ENCODE peak calls at places on chromosomes 7 and 10, in four cellular contexts. J is Peyer's patch, W is SK-N-SH, M is lower lobe of right lung. G is an unnamed sample. For H3K4me1, the result is how much of the 10 kb centered on the place peaks cover.

GRCh38 chr7:84524714-84525694 is 330.4 kb upstream of the SEMA3A start:
- DNase-seq in J (no peak), W (no peak), M (no peak), G (no peak)

GRCh38 chr7:151601521-151602305 is 82.0 kb upstream of the RHEB start:
- DNase-seq in J (no peak), W (no peak), M (no peak), G (no peak)

GRCh38 chr10:99369551-99369950 is 40.4 kb downstream of the CNNM1 start:
- DNase-seq in J (no peak), W (no peak), M (no peak), G (no peak)

GRCh38 chr10:10307551-10307950 is 710.1 kb upstream of the CELF2 start:
- DNase-seq in J (no peak), W (no peak), M (no peak), G (no peak)

GRCh38 chr7:131346885-131347592 is 19.4 kb downstream of the MKLN1 start:
- DNase-seq in J (no peak), W (no peak), M (no peak), G (peak)

GRCh38 chr7:1819258-1819841 is 149.3 kb downstream of the ELFN1 start:
- DNase-seq in J (no peak), W (no peak), M (peak), G (no peak)

GRCh38 chr7:152594801-152595200 is 81.1 kb downstream of the XRCC2 start:
- DNase-seq in J (no peak), W (no peak), M (no peak), G (no peak)

GRCh38 chr7:96547371-96547811 is 162.3 kb downstream of the SEM1 start:
- DNase-seq in J (no peak), W (peak), M (no peak), G (no peak)

GRCh38 chr7:129719980-129720732 is 108.6 kb downstream of the NRF1 start:
- DNase-seq in J (no peak), W (no peak), M (no peak), G (peak)

GRCh38 chr7:121505021-121505420 is 108.9 kb upstream of the FAM3C start:
- DNase-seq in J (no peak), W (no peak), M (no peak), G (no peak)

GRCh38 chr10:25556457-25556856 is 377.6 kb upstream of the MYO3A start:
- DNase-seq in J (no peak), W (no peak), M (no peak), G (no peak)

GRCh38 chr10:130300608-130301025 is 164.4 kb downstream of the GLRX3 start:
- DNase-seq in J (no peak), W (no peak), M (peak), G (peak)

GRCh38 chr10:96416643-96417042 is 57.8 kb upstream of the OPALIN start:
- DNase-seq in J (no peak), W (no peak), M (no peak), G (no peak)

GRCh38 chr10:370222-370825 is 235.1 kb downstream of the ZMYND11 start:
- DNase-seq in J (no peak), W (peak), M (no peak), G (no peak)

GRCh38 chr7:47444376-47445098 is 137.4 kb downstream of the TNS3 start:
- DNase-seq in J (peak), W (peak), M (no peak), G (peak)

GRCh38 chr10:71657604-71658348 is 61.8 kb downstream of the C10orf105 start:
- DNase-seq in J (no peak), W (peak), M (no peak), G (no peak)

GRCh38 chr7:135976312-135977019 is 693 bp downstream of the MTPN start:
- DNase-seq in J (peak), W (peak), M (no peak), G (peak)

GRCh38 chr7:65251851-65252620 is 121.6 kb upstream of the ZNF92 start:
- DNase-seq in J (peak), W (peak), M (peak), G (peak)

GRCh38 chr7:7883394-7883793 is 85.2 kb upstream of the GLCCI1 start:
- DNase-seq in J (no peak), W (no peak), M (no peak), G (no peak)

GRCh38 chr7:23332193-23332592 is 33.1 kb downstream of the MALSU1 start:
- DNase-seq in J (no peak), W (no peak), M (no peak), G (no peak)

GRCh38 chr10:118939216-118940007 is 90.1 kb upstream of the NANOS1 start:
- DNase-seq in J (no peak), W (no peak), M (no peak), G (no peak)

GRCh38 chr7:20651960-20652544 is 36.6 kb downstream of the ABCB5 start:
- DNase-seq in J (no peak), W (peak), M (no peak), G (no peak)

GRCh38 chr10:98384531-98385133 is 30.4 kb downstream of the PYROXD2 start:
- DNase-seq in J (no peak), W (no peak), M (no peak), G (no peak)

GRCh38 chr7:139603282-139603681 is 79.8 kb downstream of the CLEC2L start:
- DNase-seq in J (no peak), W (peak), M (no peak), G (no peak)

GRCh38 chr10:17196573-17196972 is 4.9 kb downstream of the TRDMT1 start:
- DNase-seq in J (no peak), W (no peak), M (no peak), G (no peak)

GRCh38 chr10:986881-987634 is 1.2 kb upstream of the GTPBP4 start:
- DNase-seq in J (no peak), W (no peak), M (no peak), G (no peak)

GRCh38 chr7:22173884-22174573 is 182.9 kb downstream of the RAPGEF5 start:
- DNase-seq in J (no peak), W (no peak), M (no peak), G (peak)

GRCh38 chr10:63504145-63504881 is 16.9 kb upstream of the REEP3 start:
- DNase-seq in J (no peak), W (no peak), M (no peak), G (peak)

GRCh38 chr7:35761882-35762720 is 38.8 kb upstream of the SEPTIN7 start:
- DNase-seq in J (no peak), W (peak), M (no peak), G (no peak)

GRCh38 chr7:103702982-103703381 is 257.0 kb upstream of the SLC26A5 start:
- DNase-seq in J (no peak), W (no peak), M (no peak), G (no peak)

GRCh38 chr7:132400667-132401142 is 175.6 kb downstream of the PLXNA4 start:
- DNase-seq in J (no peak), W (no peak), M (no peak), G (peak)

GRCh38 chr7:30521532-30521931 is 16.9 kb upstream of the GGCT start:
- DNase-seq in J (no peak), W (no peak), M (no peak), G (peak)

GRCh38 chr7:99563650-99564049 is 5.2 kb downstream of the ZNF655 start:
- DNase-seq in J (no peak), W (no peak), M (no peak), G (no peak)

GRCh38 chr10:6786579-6787031 is 206.5 kb upstream of the PRKCQ start:
- DNase-seq in J (no peak), W (peak), M (no peak), G (no peak)

GRCh38 chr10:93590638-93591037 is 10.4 kb downstream of the RBP4 start:
- DNase-seq in J (no peak), W (no peak), M (no peak), G (no peak)

GRCh38 chr7:154425326-154425725 is 373.1 kb downstream of the DPP6 start:
- DNase-seq in J (no peak), W (no peak), M (no peak), G (no peak)

GRCh38 chr10:89684604-89685003 is 16.8 kb upstream of the KIF20B start:
- DNase-seq in J (no peak), W (no peak), M (no peak), G (no peak)

GRCh38 chr7:94424336-94424735 is 29.6 kb downstream of the COL1A2 start:
- DNase-seq in J (no peak), W (no peak), M (no peak), G (no peak)

GRCh38 chr7:4216016-4216415 is 466.1 kb upstream of the FOXK1 start:
- DNase-seq in J (no peak), W (no peak), M (no peak), G (no peak)

GRCh38 chr10:71726673-71727428 is 7.3 kb upstream of the C10orf105 start:
- DNase-seq in J (peak), W (no peak), M (no peak), G (peak)

GRCh38 chr10:62033108-62033507 is 131.6 kb downstream of the ARID5B start:
- DNase-seq in J (no peak), W (no peak), M (no peak), G (no peak)
- H3K27ac ChIP-seq in J (no peak), W (no peak), M (no peak), G (no peak)

DNA sequence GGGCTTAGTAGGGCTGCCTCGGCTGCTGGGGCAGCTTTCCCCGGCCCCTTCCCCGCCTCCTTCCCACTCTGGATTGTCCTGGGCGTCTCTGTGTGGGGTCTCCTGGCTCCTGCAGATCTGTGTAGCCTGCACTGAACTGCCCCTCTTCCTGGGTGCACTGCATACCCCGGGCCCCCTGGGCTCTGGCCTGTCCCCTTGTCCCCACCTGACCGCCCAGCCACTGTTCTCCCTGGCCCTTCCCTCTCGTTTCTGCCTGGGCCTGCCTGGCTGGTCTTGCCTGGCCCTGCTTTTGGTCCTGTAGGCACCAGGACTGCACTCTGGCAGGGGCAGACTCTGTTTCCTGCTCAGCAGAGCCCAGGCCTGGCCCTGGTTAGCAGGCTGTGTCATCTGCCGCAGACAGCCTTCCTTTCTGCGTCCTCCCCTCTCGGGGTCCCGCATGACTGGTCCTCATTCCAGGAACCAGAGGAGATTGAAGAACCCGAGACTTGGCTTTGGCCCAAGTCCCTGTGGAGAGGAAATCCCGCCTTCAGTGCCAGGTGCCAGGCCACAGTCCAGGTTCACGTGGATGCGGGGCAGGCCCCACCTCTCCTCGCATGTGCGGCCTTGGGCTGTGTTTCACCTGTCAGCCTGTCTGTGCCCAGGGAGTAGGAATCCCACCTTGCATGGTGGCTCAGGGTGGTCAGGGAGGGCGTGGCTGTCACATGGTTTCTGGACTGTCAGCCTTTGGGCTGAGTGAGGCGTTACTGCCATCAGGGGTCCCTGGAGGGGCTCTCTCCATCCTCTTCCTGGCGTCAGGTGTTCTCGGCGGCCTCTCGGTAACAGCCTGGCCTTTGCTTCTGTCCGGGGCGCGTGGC is 9.2 kb downstream of the INPP5A start:
- DNase-seq in J (peak), W (no peak), M (no peak), G (peak)
- H3K4me1 ChIP-seq in J (under half), W (under half), M (half or more), G (under half)

GRCh38 chr7:70728873-70729552 is 402.9 kb upstream of the GALNT17 start:
- DNase-seq in J (no peak), W (no peak), M (no peak), G (peak)
- H3K27ac ChIP-seq in J (peak), W (no peak), M (peak), G (peak)

DNA sequence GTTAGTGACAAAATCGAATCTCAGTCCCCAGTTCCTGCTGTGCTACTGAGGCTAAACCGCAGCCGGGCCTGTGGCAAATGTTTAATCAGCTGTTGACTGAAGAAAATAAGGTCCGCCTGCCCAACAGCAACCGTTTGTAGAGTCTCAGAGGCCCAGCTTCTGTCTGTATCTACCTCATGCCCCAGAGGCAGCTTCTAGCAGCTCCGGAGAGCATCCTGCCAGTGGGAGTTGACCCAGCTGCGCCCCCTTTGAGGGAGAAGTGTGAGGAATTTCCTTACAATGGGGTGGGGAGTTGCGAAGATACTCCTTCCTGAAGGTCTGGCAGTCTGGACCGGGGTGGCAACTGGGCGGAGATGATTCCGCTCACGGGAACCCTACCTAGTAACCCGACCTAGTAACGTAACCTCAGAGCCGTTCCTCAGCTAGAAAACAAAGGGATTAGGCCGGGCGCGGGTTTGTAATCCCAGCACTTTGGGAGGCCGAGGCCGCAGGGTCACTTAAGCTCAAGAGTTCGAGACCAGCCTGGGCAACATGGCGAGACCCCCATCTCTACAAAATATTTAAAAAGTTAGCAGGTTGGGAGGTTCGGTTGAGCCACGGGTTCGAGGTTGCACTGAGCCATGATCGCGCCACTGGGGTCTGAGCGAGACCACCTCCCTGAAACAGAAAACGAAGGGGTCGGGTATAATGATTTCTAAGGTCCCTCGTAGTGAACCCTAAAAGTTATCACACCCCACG is 846 bp upstream of the ZNF775 start:
- DNase-seq in J (peak), W (peak), M (no peak), G (peak)
- H3K4me1 ChIP-seq in J (under half), W (under half), M (under half), G (under half)

DNA sequence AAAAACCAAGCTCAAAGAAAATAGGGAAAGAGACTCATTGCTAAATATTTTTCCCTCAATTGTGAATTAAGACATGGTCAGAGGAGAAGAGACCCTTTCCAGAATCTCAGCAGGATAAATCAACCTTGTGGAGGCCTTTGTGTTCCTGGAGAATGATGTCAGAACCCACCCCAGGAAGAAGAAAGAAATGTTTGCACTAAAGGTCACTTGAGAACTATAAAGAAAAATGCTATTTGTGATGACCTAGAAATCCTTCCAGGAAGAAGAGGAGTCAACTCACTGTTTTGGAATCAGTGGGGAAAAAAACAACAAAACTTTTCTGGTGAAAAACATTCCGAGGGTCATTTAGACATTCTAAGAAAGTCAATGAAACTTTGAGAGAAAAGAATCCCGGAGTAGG is 129.1 kb upstream of the ANKRD1 start:
- DNase-seq in J (no peak), W (no peak), M (no peak), G (no peak)
- H3K27ac ChIP-seq in J (no peak), W (no peak), M (no peak), G (no peak)